ENCODE peak calls at places on chromosomes 5 and 9, in four cellular contexts. One of them, this sample, is unnamed.

GRCh38 chr9:35749515-35750255 is 598 bp downstream of the RGP1 start:
- DNase-seq in HepG2: no peak
- DNase-seq in GM12878: no peak
- DNase-seq in K562: peak
- DNase-seq in this sample: no peak

GRCh38 chr5:171342362-171343111 is 33.5 kb downstream of the TLX3 start:
- DNase-seq in HepG2: peak
- DNase-seq in GM12878: no peak
- DNase-seq in K562: peak
- DNase-seq in this sample: peak

GRCh38 chr5:137731201-137731600 is 4.7 kb downstream of the KLHL3 start:
- DNase-seq in HepG2: no peak
- DNase-seq in GM12878: no peak
- DNase-seq in K562: no peak
- DNase-seq in this sample: no peak

GRCh38 chr5:142014911-142015584 is 2.2 kb upstream of the GNPDA1 start:
- DNase-seq in HepG2: peak
- DNase-seq in GM12878: no peak
- DNase-seq in K562: peak
- DNase-seq in this sample: peak

GRCh38 chr5:156326718-156327259 is at the start of gene SGCD:
- DNase-seq in HepG2: no peak
- DNase-seq in GM12878: no peak
- DNase-seq in K562: no peak
- DNase-seq in this sample: peak

GRCh38 chr9:87223397-87224246 is 274.0 kb upstream of the DAPK1 start:
- DNase-seq in HepG2: no peak
- DNase-seq in GM12878: no peak
- DNase-seq in K562: no peak
- DNase-seq in this sample: no peak

GRCh38 chr5:20514145-20514544 is 526.1 kb upstream of the CDH18 start:
- DNase-seq in HepG2: no peak
- DNase-seq in GM12878: no peak
- DNase-seq in K562: no peak
- DNase-seq in this sample: no peak

GRCh38 chr5:107915413-107915812 is 244.7 kb upstream of the EFNA5 start:
- DNase-seq in HepG2: no peak
- DNase-seq in GM12878: no peak
- DNase-seq in K562: no peak
- DNase-seq in this sample: no peak

GRCh38 chr5:159337291-159337974 is 7.1 kb upstream of the IL12B start:
- DNase-seq in HepG2: no peak
- DNase-seq in GM12878: no peak
- DNase-seq in K562: peak
- DNase-seq in this sample: no peak

GRCh38 chr5:88183255-88183654 is 85.4 kb downstream of the TMEM161B start:
- DNase-seq in HepG2: no peak
- DNase-seq in GM12878: no peak
- DNase-seq in K562: no peak
- DNase-seq in this sample: no peak

GRCh38 chr5:62354028-62354874 is 48.2 kb downstream of the KIF2A start:
- DNase-seq in HepG2: peak
- DNase-seq in GM12878: peak
- DNase-seq in K562: peak
- DNase-seq in this sample: peak

GRCh38 chr5:22889714-22890113 is 36.6 kb upstream of the CDH12 start:
- DNase-seq in HepG2: no peak
- DNase-seq in GM12878: no peak
- DNase-seq in K562: no peak
- DNase-seq in this sample: no peak

GRCh38 chr5:111748304-111748763 is 8.7 kb downstream of the NREP start:
- DNase-seq in HepG2: no peak
- DNase-seq in GM12878: no peak
- DNase-seq in K562: no peak
- DNase-seq in this sample: no peak

GRCh38 chr5:136104311-136104975 is 28.2 kb upstream of the SMAD5 start:
- DNase-seq in HepG2: no peak
- DNase-seq in GM12878: no peak
- DNase-seq in K562: no peak
- DNase-seq in this sample: no peak

GRCh38 chr9:124771867-124772621 is 933 bp upstream of the NR6A1 start:
- DNase-seq in HepG2: peak
- DNase-seq in GM12878: no peak
- DNase-seq in K562: peak
- DNase-seq in this sample: peak

GRCh38 chr5:154296525-154297159 is 106.1 kb downstream of the GALNT10 start:
- DNase-seq in HepG2: no peak
- DNase-seq in GM12878: no peak
- DNase-seq in K562: no peak
- DNase-seq in this sample: no peak

GRCh38 chr5:31496301-31496700 is 35.6 kb downstream of the DROSHA start:
- DNase-seq in HepG2: no peak
- DNase-seq in GM12878: no peak
- DNase-seq in K562: no peak
- DNase-seq in this sample: no peak

GRCh38 chr5:150124596-150124995 is 31.0 kb downstream of the PDGFRB start:
- DNase-seq in HepG2: no peak
- DNase-seq in GM12878: no peak
- DNase-seq in K562: no peak
- DNase-seq in this sample: no peak

GRCh38 chr5:52560366-52560765 is 227.3 kb upstream of the ITGA1 start:
- DNase-seq in HepG2: no peak
- DNase-seq in GM12878: no peak
- DNase-seq in K562: no peak
- DNase-seq in this sample: peak

GRCh38 chr5:142716963-142717362 is 31.1 kb upstream of the FGF1 start:
- DNase-seq in HepG2: peak
- DNase-seq in GM12878: no peak
- DNase-seq in K562: peak
- DNase-seq in this sample: peak

GRCh38 chr9:104984994-104985393 is 57.0 kb upstream of the ABCA1 start:
- DNase-seq in HepG2: no peak
- DNase-seq in GM12878: no peak
- DNase-seq in K562: no peak
- DNase-seq in this sample: peak

GRCh38 chr9:134540441-134541372 is 100.9 kb upstream of the COL5A1 start:
- DNase-seq in HepG2: no peak
- DNase-seq in GM12878: no peak
- DNase-seq in K562: no peak
- DNase-seq in this sample: no peak

GRCh38 chr9:110788871-110789270 is 120.3 kb downstream of the MUSK start:
- DNase-seq in HepG2: no peak
- DNase-seq in GM12878: no peak
- DNase-seq in K562: no peak
- DNase-seq in this sample: no peak

GRCh38 chr5:132777209-132778069 is at the start of gene SEPTIN8:
- DNase-seq in HepG2: no peak
- DNase-seq in GM12878: no peak
- DNase-seq in K562: peak
- DNase-seq in this sample: peak

GRCh38 chr9:35871514-35871913 is 1.3 kb upstream of the OR13J1 start:
- DNase-seq in HepG2: no peak
- DNase-seq in GM12878: no peak
- DNase-seq in K562: no peak
- DNase-seq in this sample: no peak

GRCh38 chr9:106697799-106698591 is 165.0 kb upstream of the ZNF462 start:
- DNase-seq in HepG2: no peak
- DNase-seq in GM12878: no peak
- DNase-seq in K562: no peak
- DNase-seq in this sample: peak

GRCh38 chr5:179393078-179393477 is 47.8 kb upstream of the ADAMTS2 start:
- DNase-seq in HepG2: no peak
- DNase-seq in GM12878: no peak
- DNase-seq in K562: no peak
- DNase-seq in this sample: no peak

GRCh38 chr5:130871346-130872086 is 293.5 kb downstream of the HINT1 start:
- DNase-seq in HepG2: peak
- DNase-seq in GM12878: no peak
- DNase-seq in K562: peak
- DNase-seq in this sample: peak

GRCh38 chr9:90795879-90796317 is 5.7 kb upstream of the SYK start:
- DNase-seq in HepG2: no peak
- DNase-seq in GM12878: no peak
- DNase-seq in K562: no peak
- DNase-seq in this sample: no peak

GRCh38 chr5:26813235-26813634 is 225.2 kb downstream of the CDH9 start:
- DNase-seq in HepG2: no peak
- DNase-seq in GM12878: no peak
- DNase-seq in K562: no peak
- DNase-seq in this sample: no peak

GRCh38 chr9:5085993-5086392 is 99.4 kb downstream of the INSL6 start:
- DNase-seq in HepG2: no peak
- DNase-seq in GM12878: no peak
- DNase-seq in K562: no peak
- DNase-seq in this sample: no peak

GRCh38 chr9:4045556-4045955 is 254.3 kb downstream of the GLIS3 start:
- DNase-seq in HepG2: no peak
- DNase-seq in GM12878: no peak
- DNase-seq in K562: no peak
- DNase-seq in this sample: no peak

GRCh38 chr9:134041649-134041962 is 16.3 kb downstream of the BRD3OS start:
- DNase-seq in HepG2: no peak
- DNase-seq in GM12878: no peak
- DNase-seq in K562: no peak
- DNase-seq in this sample: no peak

GRCh38 chr5:139141841-139142240 is 56.3 kb downstream of the SIL1 start:
- DNase-seq in HepG2: peak
- DNase-seq in GM12878: no peak
- DNase-seq in K562: peak
- DNase-seq in this sample: no peak

GRCh38 chr5:150321784-150322183 is 19.1 kb upstream of the ARSI start:
- DNase-seq in HepG2: no peak
- DNase-seq in GM12878: no peak
- DNase-seq in K562: no peak
- DNase-seq in this sample: no peak

GRCh38 chr9:111622626-111623025 is 8.5 kb upstream of the DNAJC25 start:
- DNase-seq in HepG2: peak
- DNase-seq in GM12878: no peak
- DNase-seq in K562: no peak
- DNase-seq in this sample: no peak

GRCh38 chr9:81871695-81872094 is 56.5 kb upstream of the SPATA31D4 start:
- DNase-seq in HepG2: no peak
- DNase-seq in GM12878: no peak
- DNase-seq in K562: no peak
- DNase-seq in this sample: no peak

GRCh38 chr9:38311382-38312270 is 80.9 kb upstream of the ALDH1B1 start:
- DNase-seq in HepG2: peak
- DNase-seq in GM12878: no peak
- DNase-seq in K562: no peak
- DNase-seq in this sample: no peak

GRCh38 chr5:90421136-90421535 is 11.6 kb upstream of the CETN3 start:
- DNase-seq in HepG2: peak
- DNase-seq in GM12878: no peak
- DNase-seq in K562: peak
- DNase-seq in this sample: no peak

DNA sequence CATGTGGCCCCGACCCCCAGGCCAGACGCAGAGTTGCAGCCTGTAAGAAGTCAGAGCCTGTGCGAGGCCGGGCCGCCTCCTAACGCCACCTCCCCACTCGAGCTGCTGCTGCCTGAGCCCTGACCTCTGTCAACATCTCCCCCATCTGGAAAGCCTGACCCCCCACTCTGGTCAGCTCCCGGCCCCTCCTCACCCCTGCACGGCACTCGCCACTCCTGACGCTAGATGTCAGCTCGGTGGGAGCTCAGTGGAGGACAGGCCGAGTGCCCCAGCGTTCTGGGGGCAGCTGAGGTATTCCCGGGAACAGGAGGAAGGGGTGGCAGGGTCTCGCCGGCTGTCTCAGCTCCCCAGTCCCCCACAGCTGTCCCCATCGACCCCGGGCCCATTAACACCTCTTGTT is 19.9 kb downstream of the LHX3 start:
- DNase-seq in HepG2: no peak
- DNase-seq in GM12878: no peak
- DNase-seq in K562: no peak
- DNase-seq in this sample: peak
- TF ChIP-seq REST in HepG2: no peak
- TF ChIP-seq REST in GM12878: no peak
- TF ChIP-seq REST in K562: no peak
- TF ChIP-seq REST in this sample: no peak

GRCh38 chr5:134000116-134000515 is 4.7 kb downstream of the VDAC1 start:
- DNase-seq in HepG2: no peak
- DNase-seq in GM12878: no peak
- DNase-seq in K562: no peak
- DNase-seq in this sample: no peak
- TF ChIP-seq NFIC in HepG2: no peak
- TF ChIP-seq NFIC in GM12878: no peak
- TF ChIP-seq NFIC in K562: no peak
- TF ChIP-seq NFIC in this sample: no peak

GRCh38 chr5:134082264-134082992 is 32.1 kb upstream of the TCF7 start:
- DNase-seq in HepG2: no peak
- DNase-seq in GM12878: no peak
- DNase-seq in K562: no peak
- DNase-seq in this sample: no peak
- TF ChIP-seq SIN3A in HepG2: no peak
- TF ChIP-seq SIN3A in GM12878: no peak
- TF ChIP-seq SIN3A in K562: no peak
- TF ChIP-seq SIN3A in this sample: no peak

GRCh38 chr5:66805514-66806430 is 209.6 kb downstream of the MAST4 start:
- DNase-seq in HepG2: no peak
- DNase-seq in GM12878: no peak
- DNase-seq in K562: no peak
- DNase-seq in this sample: no peak
- TF ChIP-seq REST in HepG2: no peak
- TF ChIP-seq REST in GM12878: no peak
- TF ChIP-seq REST in K562: no peak
- TF ChIP-seq REST in this sample: no peak

DNA sequence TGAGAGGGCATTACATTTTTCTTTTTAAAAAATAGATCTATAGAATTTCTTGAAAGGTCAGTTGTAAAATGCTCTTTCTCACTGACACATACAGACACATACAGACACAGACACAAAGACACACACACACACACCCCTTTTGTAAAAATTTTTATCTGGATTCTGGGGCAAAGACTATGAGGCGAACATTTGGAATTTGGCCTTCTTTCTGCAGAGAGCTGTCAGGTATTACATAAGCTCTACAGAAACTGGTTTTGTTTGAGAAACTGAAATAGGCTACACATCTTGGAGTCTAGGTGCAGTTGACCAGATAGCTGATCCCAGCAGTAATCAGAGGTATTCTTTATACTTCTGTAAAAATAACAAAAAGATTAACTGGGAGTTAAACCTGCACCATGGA is 315.9 kb upstream of the RPS23 start:
- DNase-seq in HepG2: peak
- DNase-seq in GM12878: no peak
- DNase-seq in K562: no peak
- DNase-seq in this sample: no peak
- TF ChIP-seq NFIC in HepG2: no peak
- TF ChIP-seq NFIC in GM12878: no peak
- TF ChIP-seq NFIC in K562: no peak
- TF ChIP-seq NFIC in this sample: no peak

This sample was measured in SK-N-SH.